ENCODE peak calls at places on chromosomes 5 and 9, in eight cellular contexts. A, X, Y, R, V, Z, C and F are unnamed samples. For H3K4me1, the result is how much of the 10 kb centered on the place peaks cover.

GRCh38 chr9:104025945-104026344 is 68.2 kb upstream of the SMC2 start:
- DNase-seq in R (no peak), Z (no peak), X (no peak), Y (no peak), V (no peak), C (no peak), A (no peak), F (no peak)

GRCh38 chr5:128539038-128539429 is 989 bp upstream of the FBN2 start:
- DNase-seq in Z (no peak), Y (no peak), V (no peak), R (no peak), C (no peak), X (no peak), A (no peak), F (no peak)

GRCh38 chr5:1367149-1367548 is 22.2 kb upstream of the CLPTM1L start:
- DNase-seq in A (no peak), X (no peak), Y (no peak), V (no peak), Z (no peak), C (no peak), R (no peak), F (no peak)

GRCh38 chr5:55071413-55071812 is 31.0 kb upstream of the GZMA start:
- DNase-seq in X (no peak), R (no peak), C (no peak), V (no peak), A (no peak), Z (no peak), Y (no peak), F (no peak)

GRCh38 chr5:8576178-8576577 is 707.2 kb downstream of the MTRR start:
- DNase-seq in Z (no peak), V (no peak), C (no peak), R (no peak), X (no peak), A (no peak), Y (no peak), F (no peak)

GRCh38 chr9:70580593-70581195 is 166.2 kb upstream of the KLF9 start:
- DNase-seq in C (no peak), Z (no peak), V (no peak), R (no peak), Y (no peak), A (no peak), X (no peak), F (no peak)

GRCh38 chr9:129197978-129198736 is 20.1 kb upstream of the IER5L start:
- DNase-seq in C (no peak), R (peak), V (no peak), X (no peak), Z (peak), A (no peak), Y (no peak), F (no peak)

GRCh38 chr9:111582888-111583287 is 16.6 kb downstream of the PTGR1 start:
- DNase-seq in A (no peak), C (no peak), Y (no peak), V (no peak), R (no peak), Z (no peak), X (no peak), F (no peak)

GRCh38 chr9:121059998-121060636 is 10.0 kb upstream of the C5 start:
- DNase-seq in A (no peak), R (peak), V (peak), Z (no peak), Y (peak), X (no peak), C (peak), F (peak)

GRCh38 chr9:109600142-109600541 is 102.0 kb upstream of the PTPN3 start:
- DNase-seq in A (no peak), V (no peak), X (no peak), Y (no peak), C (no peak), R (peak), Z (peak), F (no peak)

GRCh38 chr5:150623878-150624216 is 16.6 kb upstream of the SYNPO start:
- DNase-seq in V (no peak), Y (no peak), R (no peak), A (no peak), X (no peak), C (no peak), Z (no peak), F (no peak)

GRCh38 chr5:142800776-142801494 is 30.8 kb downstream of the ARHGAP26 start:
- DNase-seq in C (no peak), V (peak), X (no peak), R (no peak), Z (no peak), Y (no peak), A (no peak), F (peak)

GRCh38 chr5:121503111-121503840 is 348.4 kb upstream of the FTMT start:
- DNase-seq in A (no peak), V (peak), C (peak), X (no peak), Z (peak), Y (peak), R (no peak), F (no peak)

GRCh38 chr9:128823903-128824406 is 5.6 kb downstream of the SPOUT1 start:
- DNase-seq in C (no peak), A (no peak), X (no peak), V (no peak), R (no peak), Z (no peak), Y (no peak), F (no peak)

GRCh38 chr9:12993432-12993831 is 218.6 kb downstream of the LURAP1L start:
- DNase-seq in C (no peak), A (no peak), X (no peak), R (no peak), Y (no peak), Z (no peak), V (no peak), F (no peak)

GRCh38 chr5:78720234-78720985 is 71.8 kb upstream of the LHFPL2 start:
- DNase-seq in V (peak), Z (peak), Y (no peak), X (no peak), A (no peak), R (no peak), C (no peak), F (no peak)

GRCh38 chr9:14331120-14331519 is 17.2 kb upstream of the NFIB start:
- DNase-seq in V (no peak), R (no peak), X (no peak), Z (no peak), Y (no peak), C (no peak), A (no peak), F (no peak)

GRCh38 chr5:107566537-107566875 is 104.2 kb downstream of the EFNA5 start:
- DNase-seq in R (peak), Z (no peak), Y (no peak), A (no peak), V (no peak), C (no peak), X (no peak), F (no peak)

GRCh38 chr5:107875834-107876233 is 205.1 kb upstream of the EFNA5 start:
- DNase-seq in Y (no peak), R (peak), C (no peak), X (no peak), V (no peak), Z (no peak), A (no peak), F (no peak)

GRCh38 chr9:89038354-89039091 is 47.3 kb downstream of the S1PR3 start:
- DNase-seq in Z (no peak), A (no peak), V (no peak), Y (no peak), X (no peak), R (peak), C (no peak), F (no peak)

GRCh38 chr5:177162379-177162778 is 28.8 kb downstream of the NSD1 start:
- DNase-seq in V (no peak), A (peak), C (no peak), Z (no peak), Y (no peak), X (no peak), R (peak), F (no peak)

GRCh38 chr5:36599986-36600779 is 6.2 kb upstream of the SLC1A3 start:
- DNase-seq in Y (no peak), A (no peak), V (no peak), X (no peak), Z (no peak), C (no peak), R (peak), F (no peak)

GRCh38 chr5:172541119-172541763 is 86.9 kb upstream of the SH3PXD2B start:
- DNase-seq in A (no peak), V (no peak), Z (peak), C (no peak), X (no peak), Y (peak), R (no peak), F (no peak)

GRCh38 chr9:89619739-89620138 is 14.9 kb downstream of the GADD45G start:
- DNase-seq in X (no peak), A (no peak), V (no peak), R (no peak), Z (no peak), C (no peak), Y (no peak), F (no peak)

GRCh38 chr9:96660693-96661248 is 5.7 kb upstream of the PRXL2C start:
- DNase-seq in Z (no peak), A (no peak), C (no peak), V (no peak), Y (no peak), X (no peak), R (no peak), F (no peak)

GRCh38 chr9:10562581-10563343 is 50.0 kb downstream of the PTPRD start:
- DNase-seq in Z (no peak), C (no peak), A (no peak), V (no peak), R (no peak), X (no peak), Y (no peak), F (no peak)

GRCh38 chr9:81289622-81290021 is 399.7 kb downstream of the TLE1 start:
- DNase-seq in X (no peak), Y (no peak), R (no peak), Z (no peak), V (no peak), C (no peak), A (no peak), F (no peak)

GRCh38 chr5:132657676-132658382 is at the start of gene IL13:
- DNase-seq in Z (no peak), Y (no peak), V (no peak), A (no peak), X (no peak), C (no peak), R (no peak), F (no peak)

DNA sequence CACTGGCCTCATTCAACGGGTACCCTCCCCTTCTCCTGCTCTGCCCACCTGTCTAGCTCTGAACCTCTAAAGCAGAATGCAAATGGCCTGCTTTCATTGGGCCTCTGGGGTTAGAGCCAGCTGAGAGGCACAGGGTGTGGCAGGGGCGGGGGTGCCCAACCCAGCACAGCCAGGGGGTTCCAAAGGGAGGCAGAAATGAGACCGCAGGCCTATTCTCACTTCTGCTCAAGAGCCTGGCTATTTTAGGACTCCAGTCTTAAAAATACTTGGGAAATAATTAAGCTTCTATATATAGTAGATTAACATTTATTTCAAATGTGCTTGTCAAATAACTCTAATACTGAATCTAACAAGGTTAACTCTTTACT is 5.7 kb downstream of the QSOX2 start:
- DNase-seq in X (no peak), C (no peak), R (no peak), Z (no peak), Y (no peak), A (no peak), V (no peak), F (no peak)
- H3K4me3 ChIP-seq in X (no peak), C (no peak), R (no peak), Z (no peak), Y (no peak), A (no peak), V (no peak), F (no peak)

GRCh38 chr5:139744471-139745120 is 51.0 kb upstream of the PSD2 start:
- DNase-seq in R (no peak), X (no peak), C (no peak), V (no peak), A (no peak), Z (no peak), Y (no peak), F (no peak)

GRCh38 chr5:139741823-139742172 is 53.8 kb upstream of the PSD2 start:
- DNase-seq in R (no peak), A (no peak), V (no peak), Z (no peak), Y (no peak), X (no peak), C (no peak), F (no peak)

GRCh38 chr5:139742173-139742903 is 53.3 kb upstream of the PSD2 start:
- DNase-seq in C (no peak), X (no peak), V (no peak), R (no peak), A (no peak), Y (no peak), Z (no peak), F (no peak)

GRCh38 chr5:139743804-139744203 is 51.8 kb upstream of the PSD2 start:
- DNase-seq in Y (no peak), A (no peak), C (no peak), R (no peak), Z (no peak), V (no peak), X (no peak), F (no peak)

DNA sequence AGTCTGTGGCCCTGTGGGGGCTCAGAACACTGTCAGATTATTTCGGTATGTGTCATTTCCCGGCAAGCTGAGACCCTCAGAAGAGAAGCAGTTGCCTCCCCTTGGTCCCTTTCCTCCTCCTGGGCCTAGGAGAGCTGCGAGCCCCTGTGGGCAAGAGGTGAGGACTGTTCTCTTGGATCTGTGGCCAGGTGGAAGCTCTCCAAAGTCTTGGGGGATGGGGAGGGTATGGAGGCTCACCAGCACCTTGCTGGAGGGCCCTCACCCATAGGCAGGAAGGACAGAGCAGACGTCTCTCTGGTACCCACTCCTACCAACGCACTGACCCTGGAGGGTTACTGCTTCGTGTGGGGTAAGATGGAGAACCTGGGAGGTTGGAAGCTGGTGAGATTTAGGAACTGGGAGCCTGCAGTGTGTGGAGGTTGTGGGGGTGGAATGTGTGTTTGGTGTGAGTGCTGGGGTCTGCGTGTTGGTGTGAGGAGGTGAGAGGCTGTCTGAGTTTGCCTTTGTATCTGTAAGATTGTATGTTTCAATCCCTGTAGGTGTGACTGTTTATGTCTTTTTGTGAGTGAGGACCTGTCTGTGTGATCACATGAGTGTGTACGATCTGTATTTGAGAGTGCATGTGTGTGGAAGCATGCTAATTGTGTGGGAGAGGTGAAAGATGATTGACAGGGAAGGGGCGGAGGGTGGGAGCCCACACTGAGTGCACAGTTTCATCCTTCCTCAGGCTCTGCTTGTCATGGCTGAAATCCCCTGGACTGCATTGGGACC is 52.4 kb upstream of the PSD2 start:
- DNase-seq in C (no peak), R (no peak), X (no peak), Z (no peak), V (no peak), A (no peak), Y (no peak), F (no peak)
- H3K4me1 ChIP-seq in C (under half), R (half or more), X (under half), Z (under half), V (under half), A (under half), Y (under half), F (under half)

GRCh38 chr5:157180374-157181264 is at the start of gene ITK:
- DNase-seq in V (peak), C (no peak), R (no peak), A (no peak), X (no peak), Z (no peak), Y (no peak), F (peak)

GRCh38 chr5:157184117-157184516 is 3.5 kb downstream of the ITK start:
- DNase-seq in C (no peak), X (no peak), A (no peak), Z (no peak), R (no peak), V (no peak), Y (no peak), F (no peak)

GRCh38 chr5:157186309-157187045 is 5.8 kb downstream of the ITK start:
- DNase-seq in X (no peak), Y (no peak), R (no peak), A (no peak), C (no peak), V (no peak), Z (no peak), F (no peak)

GRCh38 chr5:157178961-157179360 is 1.7 kb upstream of the ITK start:
- DNase-seq in Y (no peak), R (no peak), X (no peak), A (no peak), C (no peak), V (no peak), Z (no peak), F (no peak)

GRCh38 chr5:157182143-157182757 is 1.6 kb downstream of the ITK start:
- DNase-seq in Y (no peak), A (no peak), Z (no peak), V (no peak), X (no peak), C (no peak), R (no peak), F (no peak)
- H3K4me3 ChIP-seq in Y (no peak), A (peak), Z (peak), V (no peak), X (peak), C (no peak), R (no peak), F (peak)

DNA sequence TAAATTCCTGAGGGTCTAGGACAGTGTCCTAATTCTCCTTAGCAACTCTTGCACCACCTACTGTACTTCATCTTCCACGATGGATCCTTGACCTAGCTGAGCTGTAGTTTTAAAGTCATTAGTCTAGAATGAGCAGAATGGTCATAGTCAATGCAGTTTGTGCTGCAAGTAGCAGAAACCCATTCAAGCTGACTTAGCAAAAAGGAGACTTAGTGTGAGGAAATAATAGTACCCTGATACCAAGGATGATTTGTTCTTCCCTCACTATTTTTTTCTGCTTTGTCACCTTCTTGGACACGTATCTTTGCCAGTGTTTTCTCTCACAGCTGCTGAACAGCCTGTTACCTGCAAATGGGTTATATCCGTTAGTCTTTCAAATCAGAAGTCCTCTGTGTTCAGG is 5.3 kb downstream of the MFAP3 start:
- DNase-seq in V (no peak), A (no peak), Y (no peak), Z (no peak), C (no peak), R (no peak), X (no peak), F (no peak)
- H3K4me1 ChIP-seq in V (under half), A (under half), Y (under half), Z (under half), C (under half), R (under half), X (under half), F (under half)

DNA sequence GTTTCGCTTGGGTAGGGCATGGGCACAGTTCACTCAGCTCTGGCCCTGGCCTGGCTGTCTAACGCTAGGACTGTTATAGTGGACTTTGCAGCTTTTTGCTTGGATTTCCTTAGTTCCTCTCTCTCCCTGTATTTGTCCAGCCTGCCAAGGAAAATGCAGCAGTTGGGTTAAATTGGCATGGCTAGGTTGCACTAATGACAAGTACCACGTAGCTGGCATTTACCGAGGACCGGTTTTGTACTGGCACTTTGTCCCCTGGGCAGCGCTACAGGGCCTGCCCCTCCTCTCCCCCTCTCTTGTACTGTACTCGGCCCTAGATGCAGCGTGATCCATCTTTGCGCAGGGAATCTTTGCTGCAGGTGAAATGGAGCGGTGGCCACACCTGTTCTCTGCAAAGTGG is 2.4 kb downstream of the WDR5 start:
- DNase-seq in Y (no peak), C (no peak), A (no peak), R (no peak), X (no peak), V (peak), Z (no peak), F (no peak)
- H3K4me3 ChIP-seq in Y (no peak), C (no peak), A (peak), R (no peak), X (no peak), V (no peak), Z (no peak), F (no peak)